ENCODE peak calls at places on chromosomes 11 and 22, in seven cellular contexts. U is neuronal stem cell, G is H9, W is IMR-90, H is mesenchymal stem cell, D is trophoblast cell, I is H1. E is an unnamed sample.

GRCh38 chr11:107859459-107860239 is 1.1 kb upstream of the SLC35F2 start:
- DNase-seq in G (peak; percentile 50), D (no peak), U (no peak), W (no peak), H (peak; percentile 25), I (peak; percentile 63), E (no peak)

GRCh38 chr22:30265851-30266444 is 703 bp downstream of the OSM start:
- DNase-seq in I (no peak), D (no peak), G (no peak), W (no peak), U (no peak), H (no peak), E (no peak)

GRCh38 chr22:46149998-46150549 is at the start of gene PPARA:
- DNase-seq in G (peak; percentile 63), H (peak; percentile 74), I (peak; percentile 86), D (peak; percentile 35), U (peak; percentile 56), W (peak; percentile 60), E (peak; percentile 38)

GRCh38 chr11:35930466-35930865 is 13.4 kb upstream of the LDLRAD3 start:
- DNase-seq in G (no peak), H (no peak), D (no peak), W (no peak), U (no peak), I (no peak), E (no peak)

GRCh38 chr22:19361501-19362103 is 69.9 kb downstream of the HIRA start:
- DNase-seq in U (no peak), W (no peak), H (no peak), G (no peak), I (no peak), D (no peak), E (no peak)

GRCh38 chr11:18457435-18457834 is 1.8 kb downstream of the LDHAL6A start:
- DNase-seq in D (no peak), U (no peak), I (no peak), W (no peak), G (no peak), H (no peak), E (peak; percentile 1)

GRCh38 chr11:69696749-69697488 is 6.9 kb downstream of the FGF19 start:
- DNase-seq in G (no peak), I (no peak), U (no peak), W (no peak), H (no peak), D (no peak), E (no peak)

GRCh38 chr11:46281374-46281831 is 3.9 kb downstream of the CREB3L1 start:
- DNase-seq in W (peak; percentile 44), D (no peak), U (no peak), G (no peak), I (peak; percentile 54), H (peak; percentile 62), E (peak; percentile 46)

GRCh38 chr22:21660904-21661303 is 4.9 kb upstream of the PPIL2 start:
- DNase-seq in H (no peak), I (no peak), G (no peak), D (no peak), W (no peak), U (no peak), E (no peak)

GRCh38 chr11:665062-665706 is 28.1 kb downstream of the DRD4 start:
- DNase-seq in I (no peak), U (no peak), H (no peak), D (no peak), W (no peak), G (no peak), E (no peak)

GRCh38 chr22:40491990-40492631 is 121.7 kb downstream of the SGSM3 start:
- DNase-seq in H (peak; percentile 82), W (peak; percentile 40), G (no peak), I (no peak), U (no peak), D (no peak), E (no peak)

GRCh38 chr11:20609727-20610707 is 10.6 kb downstream of the SLC6A5 start:
- DNase-seq in D (peak; percentile 48), H (peak; percentile 64), U (peak; percentile 77), I (peak; percentile 98), G (peak; percentile 91), W (peak; percentile 48), E (peak; percentile 87)

GRCh38 chr11:34492806-34493414 is 20.7 kb downstream of the ELF5 start:
- DNase-seq in U (peak; percentile 60), W (peak; percentile 51), H (peak; percentile 59), D (peak; percentile 48), G (peak; percentile 44), I (peak; percentile 65), E (peak; percentile 64)

GRCh38 chr22:50714150-50714549 is 23.9 kb upstream of the ACR start:
- DNase-seq in U (no peak), W (no peak), D (no peak), H (no peak), I (no peak), G (no peak), E (no peak)

GRCh38 chr11:95150977-95151684 is 61.5 kb downstream of the ENDOD1 start:
- DNase-seq in U (peak; percentile 84), I (peak; percentile 91), W (peak; percentile 78), H (peak; percentile 92), G (peak; percentile 96), D (peak; percentile 84), E (peak; percentile 96)

GRCh38 chr11:86803641-86804040 is 3.3 kb downstream of the PRSS23 start:
- DNase-seq in W (no peak), U (no peak), D (no peak), H (no peak), G (no peak), I (no peak), E (no peak)

GRCh38 chr22:50399751-50400331 is 56.7 kb downstream of the PPP6R2 start:
- DNase-seq in I (peak; percentile 72), U (peak; percentile 9), H (peak; percentile 32), W (no peak), D (peak; percentile 7), G (peak; percentile 75), E (peak; percentile 74)

GRCh38 chr11:77151804-77152513 is 23.9 kb downstream of the MYO7A start:
- DNase-seq in I (no peak), H (no peak), U (no peak), D (no peak), G (no peak), W (peak; percentile 32), E (no peak)

GRCh38 chr22:21866821-21867527 is 471 bp downstream of the MAPK1 start:
- DNase-seq in H (no peak), W (no peak), U (peak; percentile 15), G (no peak), I (peak; percentile 61), D (no peak), E (peak; percentile 31)

GRCh38 chr11:125431009-125431408 is 65.1 kb downstream of the FEZ1 start:
- DNase-seq in U (no peak), H (no peak), D (no peak), G (no peak), I (no peak), W (no peak), E (no peak)

GRCh38 chr11:125435461-125436238 is 60.4 kb downstream of the FEZ1 start:
- DNase-seq in D (no peak), H (peak; percentile 14), I (no peak), U (no peak), W (peak; percentile 19), G (no peak), E (peak; percentile 57)

GRCh38 chr11:125429807-125430678 is 66.0 kb downstream of the FEZ1 start:
- DNase-seq in I (no peak), D (peak; percentile 13), G (no peak), U (no peak), W (no peak), H (no peak), E (no peak)

GRCh38 chr11:125431481-125431880 is 64.6 kb downstream of the FEZ1 start:
- DNase-seq in D (no peak), U (no peak), I (no peak), W (no peak), H (no peak), G (no peak), E (no peak)

DNA sequence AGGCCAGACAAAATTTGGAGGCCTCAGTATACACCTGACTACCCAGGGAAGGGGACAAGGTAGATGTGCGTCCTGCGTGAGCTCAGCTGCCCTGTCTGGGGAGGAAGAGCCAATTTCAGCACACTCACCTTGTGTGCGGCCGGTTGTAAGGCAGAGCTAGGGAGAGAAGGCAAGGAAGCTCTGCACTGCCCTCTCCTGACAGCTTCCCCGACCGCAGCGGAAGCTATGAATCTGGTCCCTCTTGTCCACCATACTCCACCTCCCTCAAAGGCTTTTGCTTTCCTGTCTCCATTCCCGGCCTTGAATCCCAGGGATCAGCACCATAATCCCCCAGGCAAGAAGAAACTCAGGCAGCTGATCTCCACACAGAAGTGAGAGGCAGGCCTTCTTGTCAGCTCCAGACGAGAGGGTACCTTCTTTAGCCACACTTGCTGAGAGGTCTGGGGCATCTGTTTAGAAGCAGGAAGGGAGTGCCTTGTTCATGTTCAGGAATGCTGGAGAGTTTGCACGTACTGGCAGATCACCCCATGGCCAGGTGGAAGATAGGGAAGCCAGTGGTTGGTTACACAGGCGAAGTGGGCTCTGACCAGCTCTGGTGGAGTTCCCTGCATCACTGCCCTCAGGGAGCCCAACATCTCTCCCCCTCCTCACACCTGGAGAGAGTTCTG is 62.5 kb downstream of the FEZ1 start:
- DNase-seq in W (peak; percentile 66), H (peak; percentile 63), G (peak; percentile 87), U (peak; percentile 48), I (peak; percentile 76), D (peak; percentile 32), E (peak; percentile 88)
- H3K18ac ChIP-seq in W (no peak overlapping the region), H (no peak overlapping the region), G (no peak overlapping the region), U (no peak overlapping the region), I (peak overlapping the region; percentile 97), D (no peak overlapping the region), E (no peak overlapping the region)

GRCh38 chr11:61377461-61378160 is 14.8 kb upstream of the TMEM216 start:
- DNase-seq in U (no peak), D (peak; percentile 56), W (peak; percentile 78), G (no peak), H (peak; percentile 78), I (no peak), E (no peak)
- H3K18ac ChIP-seq in U (no peak overlapping the region), D (no peak overlapping the region), W (peak overlapping the region; percentile 67), G (no peak overlapping the region), H (no peak overlapping the region), I (no peak overlapping the region), E (no peak overlapping the region)

DNA sequence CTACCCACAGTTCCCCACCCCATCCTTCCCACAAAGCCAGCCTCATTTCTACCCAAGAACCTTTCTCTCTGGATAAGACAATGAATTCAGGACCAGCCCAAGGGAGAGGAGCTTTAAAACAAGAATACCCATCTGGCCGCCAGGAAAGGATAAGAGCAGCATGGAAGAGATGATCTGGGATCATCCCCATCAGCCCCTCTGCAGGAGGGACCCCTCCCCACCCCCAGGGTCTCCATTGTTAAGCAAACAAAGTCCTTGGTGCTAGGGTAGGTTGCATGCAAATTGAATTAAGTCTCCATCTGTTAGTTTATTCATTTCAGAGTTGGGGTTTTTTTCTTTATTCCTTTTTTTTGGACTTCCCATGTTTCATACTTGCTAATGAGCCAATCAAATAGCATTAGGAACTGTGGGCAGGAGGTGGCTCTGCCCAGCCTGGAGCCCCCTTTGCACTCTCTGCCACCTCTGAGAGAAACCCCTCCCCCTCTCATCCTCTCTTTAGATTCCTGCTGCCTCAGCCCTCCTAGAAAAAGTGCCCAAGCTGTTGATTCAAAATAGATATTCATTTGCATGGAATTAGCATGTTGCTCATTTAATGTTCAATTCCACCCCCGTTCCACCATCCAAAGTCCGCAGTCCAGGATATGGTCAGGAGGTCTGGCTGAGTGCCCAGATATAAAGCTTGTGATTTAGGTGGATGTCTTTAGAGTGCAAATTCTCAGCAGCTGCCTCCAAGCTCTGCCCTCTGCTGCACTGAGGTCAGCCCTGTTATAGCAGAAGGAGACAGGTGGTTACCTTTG is 138.5 kb upstream of the NCAM1 start:
- DNase-seq in W (no peak), U (no peak), D (no peak), H (no peak), I (peak; percentile 66), G (peak; percentile 87), E (peak; percentile 70)
- H3K18ac ChIP-seq in W (no peak overlapping the region), U (peak overlapping the region; percentile 32), D (no peak overlapping the region), H (no peak overlapping the region), I (peak overlapping the region; percentile 21), G (no peak overlapping the region), E (no peak overlapping the region)

GRCh38 chr11:23789200-23789853 is 707.5 kb upstream of the LUZP2 start:
- DNase-seq in U (no peak), W (no peak), G (no peak), H (no peak), D (no peak), I (no peak), E (no peak)
- H3K18ac ChIP-seq in U (no peak overlapping the region), W (peak overlapping the region; percentile 88), G (no peak overlapping the region), H (no peak overlapping the region), D (no peak overlapping the region), I (no peak overlapping the region), E (no peak overlapping the region)